ENCODE peak calls at places on chromosomes 13 and 19, in six cellular contexts. T is breast epithelium, P is heart left ventricle, L is body of pancreas, I is upper lobe of left lung, K is A549. H is an unnamed sample.

GRCh38 chr19:50705422-50706019 is 14.1 kb downstream of the SHANK1 start:
- DNase-seq in K (peak; percentile 95), P (no peak), L (no peak), I (no peak), T (no peak), H (peak; percentile 36)

GRCh38 chr13:110914293-110915056 is 394 bp downstream of the ANKRD10 start:
- DNase-seq in I (peak; percentile 75), L (peak; percentile 80), T (no peak), P (peak; percentile 87), K (peak; percentile 28), H (peak; percentile 89)

GRCh38 chr13:47291116-47291656 is 394.3 kb upstream of the HTR2A start:
- DNase-seq in K (no peak), I (no peak), L (no peak), T (no peak), P (no peak), H (no peak)

GRCh38 chr19:9485140-9485539 is 13.3 kb downstream of the ZNF560 start:
- DNase-seq in L (no peak), K (no peak), P (no peak), I (no peak), T (no peak), H (no peak)

GRCh38 chr13:91544723-91545122 is 146.3 kb downstream of the GPC5 start:
- DNase-seq in K (no peak), L (no peak), T (no peak), I (no peak), P (no peak), H (no peak)

GRCh38 chr13:27001705-27002104 is 169.9 kb downstream of the USP12 start:
- DNase-seq in T (peak; percentile 12), L (no peak), K (no peak), I (no peak), P (no peak), H (no peak)

GRCh38 chr19:38836438-38837303 is 5.1 kb upstream of the ECH1 start:
- DNase-seq in L (no peak), I (no peak), P (no peak), K (no peak), T (no peak), H (no peak)

GRCh38 chr19:49419173-49419572 is 4.1 kb downstream of the PTH2 start:
- DNase-seq in P (no peak), T (no peak), L (no peak), K (no peak), I (no peak), H (no peak)

GRCh38 chr19:48308695-48309586 is 16.4 kb upstream of the EMP3 start:
- DNase-seq in P (no peak), I (no peak), K (no peak), T (no peak), L (no peak), H (peak; percentile 62)

GRCh38 chr19:34474233-34474989 is 7.1 kb upstream of the WTIP start:
- DNase-seq in L (no peak), I (no peak), P (no peak), T (no peak), K (no peak), H (no peak)

GRCh38 chr13:43652751-43653150 is 134.0 kb downstream of the ENOX1 start:
- DNase-seq in L (no peak), I (no peak), T (no peak), P (no peak), K (no peak), H (no peak)

DNA sequence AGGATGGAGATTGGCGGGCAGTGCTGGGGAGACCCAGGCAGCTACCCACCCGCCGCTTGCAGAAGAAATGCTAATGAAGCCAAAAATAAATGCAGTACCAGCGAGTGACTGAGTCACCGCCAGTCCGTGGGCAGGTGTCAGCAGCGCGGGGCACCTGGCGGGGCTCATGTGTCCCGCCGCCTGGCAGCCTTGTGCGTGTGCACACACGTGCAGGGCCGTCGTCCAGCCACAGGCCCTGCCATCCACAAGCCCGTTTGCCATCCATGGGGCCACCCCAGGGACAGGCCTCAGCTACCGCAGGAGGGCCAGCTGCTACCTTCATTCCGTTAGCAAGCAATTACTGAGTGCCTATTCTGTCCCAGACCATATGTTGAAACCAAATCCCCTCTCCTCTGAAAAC is 20.5 kb downstream of the NCAN start:
- DNase-seq in P (no peak), L (no peak), I (no peak), K (no peak), T (no peak), H (no peak)
- H3K4me1 ChIP-seq in P (no peaks in the 10 kb centered on the region), L (peaks cover 5% of the 10 kb centered on the region), I (no peaks in the 10 kb centered on the region), K (no peaks in the 10 kb centered on the region), T (no peaks in the 10 kb centered on the region), H (no peaks in the 10 kb centered on the region)

DNA sequence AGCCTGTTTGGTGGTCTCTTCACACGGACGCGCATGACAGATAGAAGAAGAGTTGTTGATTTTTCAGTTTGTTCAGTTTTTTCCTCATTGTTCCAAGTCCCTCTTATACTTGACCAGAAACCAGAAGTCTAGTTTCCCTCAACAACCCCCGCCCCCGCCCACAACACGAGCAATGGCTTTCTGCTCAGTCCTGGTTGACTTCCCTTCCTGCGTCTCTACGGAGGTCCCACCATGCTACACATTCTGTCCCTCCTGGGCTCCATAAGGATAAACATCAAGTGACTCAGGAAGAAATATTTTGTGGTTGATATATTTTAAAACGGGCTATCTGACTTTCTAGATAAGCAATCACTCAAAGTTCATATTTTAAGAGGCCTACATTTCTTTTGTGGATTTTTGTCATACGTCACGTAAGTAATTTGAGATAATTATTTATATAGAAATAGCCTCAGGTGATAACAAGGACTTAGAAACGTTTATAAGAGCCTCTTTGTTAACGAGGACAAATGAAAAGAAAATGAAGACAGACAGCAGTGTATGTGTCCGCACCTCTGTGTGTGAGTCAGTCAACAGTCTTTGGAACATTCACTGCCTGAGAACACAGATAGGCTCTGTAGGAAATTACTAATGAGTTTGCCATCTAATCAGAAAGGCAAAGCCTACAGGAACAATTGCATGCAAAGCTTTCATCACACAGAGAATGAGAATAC is 214.4 kb downstream of the RAP2A start:
- DNase-seq in P (no peak), L (no peak), K (no peak), T (no peak), I (no peak), H (no peak)
- H3K27ac ChIP-seq in P (no peak overlapping the region), L (no peak overlapping the region), K (no peak overlapping the region), T (no peak overlapping the region), I (no peak overlapping the region), H (no peak overlapping the region)

GRCh38 chr19:17229890-17230289 is 3.9 kb downstream of the OCEL1 start:
- DNase-seq in L (no peak), T (no peak), I (no peak), P (no peak), K (no peak), H (no peak)
- TF ChIP-seq POLR2A in L (no peak), T (no peak), I (no peak), P (no peak), K (no peak), H (no peak)

DNA sequence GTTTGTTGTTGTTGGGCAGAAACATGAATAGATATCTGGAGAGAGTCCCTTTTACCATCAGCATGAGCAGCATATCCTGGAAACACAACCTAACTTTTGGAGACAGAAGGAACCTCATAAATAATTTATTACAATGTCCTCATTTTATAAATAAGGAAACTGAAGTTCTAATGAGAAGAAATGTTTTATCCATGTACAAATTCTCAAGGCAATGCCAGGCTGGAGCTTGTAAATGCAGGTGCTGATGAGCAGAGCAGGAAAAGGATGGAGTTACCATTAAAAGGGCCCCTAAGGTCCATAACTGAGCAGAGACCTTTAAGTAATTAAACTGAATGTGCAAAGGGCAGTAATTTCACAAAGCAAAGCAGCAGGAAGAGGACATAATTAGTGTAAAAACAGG is 17.3 kb downstream of the LCP1 start:
- DNase-seq in P (no peak), L (no peak), I (no peak), T (no peak), K (no peak), H (no peak)
- H3K4me1 ChIP-seq in P (peaks cover 83% of the 10 kb centered on the region), L (no peaks in the 10 kb centered on the region), I (peaks cover 12% of the 10 kb centered on the region), T (no peaks in the 10 kb centered on the region), K (no peaks in the 10 kb centered on the region), H (peaks cover 3% of the 10 kb centered on the region)

GRCh38 chr19:13150919-13151604 is 851 bp downstream of the IER2 start:
- DNase-seq in K (no peak), P (peak; percentile 50), I (no peak), T (no peak), L (peak; percentile 41), H (peak; percentile 30)

GRCh38 chr19:13150187-13150918 is at the start of the genes IER2 and STX10:
- DNase-seq in K (peak; percentile 82), L (peak; percentile 95), P (peak; percentile 97), T (peak; percentile 97), I (peak; percentile 96), H (peak; percentile 97)

GRCh38 chr19:13151605-13152355 is 1.6 kb downstream of the IER2 start:
- DNase-seq in L (peak; percentile 99), I (peak; percentile 97), P (peak; percentile 98), T (peak; percentile 98), K (peak; percentile 93), H (peak; percentile 97)

GRCh38 chr19:13152356-13152853 is 2.2 kb downstream of the IER2 start:
- DNase-seq in L (no peak), P (no peak), I (no peak), T (no peak), K (no peak), H (no peak)

GRCh38 chr19:13149628-13150186 is 468 bp downstream of the STX10 start:
- DNase-seq in P (peak; percentile 45), T (no peak), I (peak; percentile 75), K (no peak), L (peak; percentile 68), H (peak; percentile 55)
- H3K27ac ChIP-seq in P (peak overlapping the region; percentile 55), T (peak overlapping the region; percentile 100), I (peak overlapping the region; percentile 99), K (peak overlapping the region; percentile 99), L (peak overlapping the region; percentile 100), H (peak overlapping the region; percentile 96)

GRCh38 chr19:4598712-4599111 is 39.2 kb upstream of the SEMA6B start:
- DNase-seq in K (no peak), L (no peak), T (no peak), P (no peak), I (no peak), H (no peak)

GRCh38 chr19:4597975-4598671 is 38.6 kb upstream of the SEMA6B start:
- DNase-seq in P (no peak), T (no peak), L (peak; percentile 28), I (peak; percentile 29), K (peak; percentile 78), H (peak; percentile 44)

GRCh38 chr19:4597278-4597974 is 37.9 kb upstream of the SEMA6B start:
- DNase-seq in T (no peak), I (no peak), L (no peak), K (peak; percentile 64), P (no peak), H (no peak)

GRCh38 chr19:4594199-4594598 is 34.7 kb upstream of the SEMA6B start:
- DNase-seq in L (no peak), I (no peak), T (no peak), P (no peak), K (no peak), H (no peak)

GRCh38 chr19:4596033-4596904 is 36.8 kb upstream of the SEMA6B start:
- DNase-seq in T (no peak), P (no peak), I (no peak), K (no peak), L (no peak), H (no peak)
- TF ChIP-seq POLR2A in T (no peak), P (no peak), I (no peak), K (no peak), L (no peak), H (no peak)